ENCODE peak calls at places on chromosomes 12 and 14, in five cellular contexts. C is H1, Y is GM23338, P is fibroblast of lung, K is astrocyte. D is an unnamed sample.

GRCh38 chr14:46091819-46092218 is 559.8 kb downstream of the RPL10L start:
- DNase-seq in K (no peak), P (no peak), C (no peak), Y (no peak), D (no peak)

GRCh38 chr14:54487771-54488170 is 1.0 kb downstream of the GMFB start:
- DNase-seq in C (no peak), Y (peak; percentile 44), P (peak; percentile 65), K (peak; percentile 49), D (peak; percentile 20)

GRCh38 chr14:103456167-103456835 is 66.3 kb downstream of the CKB start:
- DNase-seq in P (peak; percentile 39), Y (no peak), C (no peak), K (peak; percentile 30), D (no peak)

GRCh38 chr14:93792391-93792790 is 4.1 kb upstream of the PRIMA1 start:
- DNase-seq in Y (no peak), K (no peak), C (no peak), P (no peak), D (no peak)

GRCh38 chr14:106459971-106460730 is 933.8 kb downstream of the TMEM121 start:
- DNase-seq in P (no peak), Y (peak; percentile 4), K (no peak), C (no peak), D (no peak)

GRCh38 chr14:92693998-92694780 is 54.2 kb downstream of the LGMN start:
- DNase-seq in C (no peak), K (no peak), Y (no peak), P (peak; percentile 10), D (no peak)

GRCh38 chr12:105100207-105100985 is 7.1 kb upstream of the WASHC4 start:
- DNase-seq in K (peak; percentile 55), P (peak; percentile 67), Y (no peak), C (no peak), D (no peak)

GRCh38 chr12:85733984-85734383 is 102.2 kb downstream of the RASSF9 start:
- DNase-seq in C (no peak), P (peak; percentile 18), Y (no peak), K (peak; percentile 7), D (no peak)

GRCh38 chr14:76717508-76717907 is 43.8 kb upstream of the VASH1 start:
- DNase-seq in C (no peak), Y (no peak), K (no peak), P (no peak), D (no peak)

GRCh38 chr12:19547258-19547657 is 108.0 kb downstream of the AEBP2 start:
- DNase-seq in P (peak; percentile 56), C (no peak), K (peak; percentile 35), Y (no peak), D (no peak)

GRCh38 chr12:38704455-38704854 is 200.9 kb downstream of the CPNE8 start:
- DNase-seq in Y (no peak), P (no peak), C (no peak), K (no peak), D (no peak)

GRCh38 chr12:93254911-93255310 is 122.8 kb upstream of the NUDT4 start:
- DNase-seq in C (no peak), Y (no peak), P (no peak), K (no peak), D (no peak)

GRCh38 chr14:106811167-106811566 is 1284.8 kb downstream of the TMEM121 start:
- DNase-seq in Y (no peak), C (no peak), K (no peak), P (no peak), D (no peak)

GRCh38 chr14:21268612-21269251 is 510 bp downstream of the HNRNPC start:
- DNase-seq in C (no peak), K (peak; percentile 44), Y (peak; percentile 79), P (peak; percentile 63), D (peak; percentile 71)

GRCh38 chr12:40697566-40698257 is 5.5 kb downstream of the CNTN1 start:
- DNase-seq in P (no peak), Y (no peak), K (no peak), C (no peak), D (no peak)

GRCh38 chr12:52871291-52871961 is 22.6 kb upstream of the KRT78 start:
- DNase-seq in Y (no peak), C (no peak), K (peak; percentile 71), P (peak; percentile 79), D (no peak)

GRCh38 chr12:121990692-121991603 is 30.7 kb upstream of the BCL7A start:
- DNase-seq in C (no peak), P (peak; percentile 48), K (peak; percentile 36), Y (no peak), D (no peak)

GRCh38 chr14:96624661-96625435 is 122.7 kb downstream of the PAPOLA start:
- DNase-seq in K (no peak), P (no peak), Y (peak; percentile 15), C (no peak), D (peak; percentile 11)

GRCh38 chr12:12715459-12716150 is 1.6 kb upstream of the CDKN1B start:
- DNase-seq in Y (no peak), P (peak; percentile 25), K (peak; percentile 18), C (no peak), D (no peak)

GRCh38 chr14:93953263-93953662 is 23.1 kb downstream of the ASB2 start:
- DNase-seq in P (no peak), K (no peak), Y (peak; percentile 66), C (peak; percentile 65), D (peak; percentile 52)

GRCh38 chr14:102212845-102213244 is 73.1 kb downstream of the WDR20 start:
- DNase-seq in C (no peak), Y (no peak), K (no peak), P (no peak), D (no peak)

GRCh38 chr12:123886258-123886657 is 86.4 kb downstream of the CCDC92 start:
- DNase-seq in P (no peak), K (no peak), Y (no peak), C (no peak), D (no peak)

DNA sequence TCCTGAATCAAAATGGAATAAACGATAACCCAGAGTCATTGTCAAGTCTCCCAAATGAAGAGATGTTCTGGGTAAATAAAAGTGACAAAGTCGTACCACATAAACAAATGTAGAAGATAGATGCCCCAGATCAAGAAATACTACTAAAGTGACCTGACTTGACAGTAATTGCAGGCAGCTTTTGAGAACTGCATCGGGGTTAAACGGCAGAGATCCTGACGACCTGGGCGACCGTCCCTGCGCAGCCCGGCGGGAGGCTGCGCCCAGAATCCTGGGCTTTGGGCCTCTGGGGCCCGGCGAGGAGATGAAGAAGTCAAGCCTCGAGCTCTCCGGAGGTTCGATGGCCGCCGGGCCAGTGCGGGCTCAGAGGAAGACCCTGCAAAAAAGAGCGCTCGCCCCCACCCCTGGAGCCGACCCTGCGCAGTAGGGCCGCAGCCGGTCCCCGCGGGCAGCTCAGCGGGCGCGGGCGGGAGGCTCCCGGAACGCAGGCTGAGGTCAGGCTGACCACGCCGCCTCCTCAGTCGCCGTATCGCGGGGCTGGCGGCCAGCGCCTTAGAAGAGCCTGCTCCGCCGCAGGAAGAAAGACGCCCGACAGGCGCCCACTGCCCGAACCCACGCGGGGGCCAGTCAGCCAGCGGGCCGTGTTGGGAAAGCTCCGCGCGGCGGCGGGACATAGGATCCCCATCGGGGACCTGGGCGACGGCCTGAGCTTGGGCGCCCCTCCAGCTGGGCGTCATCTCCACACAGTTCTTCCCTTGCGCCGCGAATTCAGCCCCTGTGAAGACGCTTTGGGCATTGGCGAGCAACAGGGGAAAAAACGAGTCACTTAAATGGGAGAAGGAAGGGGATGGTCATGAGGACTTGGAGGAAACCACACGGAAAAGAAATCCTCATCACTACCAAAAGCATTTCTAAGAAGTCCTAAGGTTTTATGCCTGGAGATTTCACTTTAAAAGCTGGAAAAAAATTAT is 16.0 kb downstream of the NKX2-1 start:
- DNase-seq in P (no peak), C (peak; percentile 63), K (no peak), Y (peak; percentile 57), D (peak; percentile 79)
- TF ChIP-seq EZH2 in P (peak; percentile 24), C (peak; percentile 92), K (peak; percentile 73), Y (peak; percentile 89), D (peak; percentile 96)

DNA sequence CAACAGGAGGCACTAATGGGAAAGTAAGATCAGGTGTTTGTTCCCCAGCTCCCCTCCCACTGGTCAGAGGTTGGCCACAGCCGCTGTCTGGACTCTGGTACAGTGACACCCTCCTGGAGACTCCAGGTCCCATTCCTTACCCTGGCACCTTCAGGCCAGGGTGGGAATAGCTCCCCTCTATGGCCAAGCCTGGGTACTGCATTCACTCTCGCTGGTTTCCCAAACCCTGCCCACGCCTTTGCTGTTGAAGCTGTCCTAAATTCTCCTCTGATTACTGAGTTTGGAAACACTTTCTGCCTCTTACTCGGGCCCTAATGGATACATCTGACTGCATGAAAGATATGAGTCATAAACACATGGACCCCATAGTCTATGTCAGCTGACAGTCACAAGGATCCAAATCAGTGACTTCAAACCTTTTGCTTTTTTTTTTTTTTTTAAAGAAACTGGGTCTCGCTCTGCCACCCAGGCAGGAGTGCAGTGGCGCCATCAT is 17.9 kb downstream of the HRK start:
- DNase-seq in C (peak; percentile 91), P (peak; percentile 51), K (peak; percentile 46), Y (peak; percentile 82), D (peak; percentile 55)
- TF ChIP-seq EZH2 in C (no peak), P (no peak), K (no peak), Y (no peak), D (no peak)

GRCh38 chr14:57982802-57983201 is 116.9 kb upstream of the SLC35F4 start:
- DNase-seq in P (peak; percentile 4), Y (no peak), C (no peak), K (no peak), D (peak; percentile 63)

GRCh38 chr14:57982161-57982560 is 116.3 kb upstream of the SLC35F4 start:
- DNase-seq in C (no peak), K (no peak), Y (no peak), P (no peak), D (no peak)

GRCh38 chr14:57987051-57987450 is 121.2 kb upstream of the SLC35F4 start:
- DNase-seq in Y (no peak), K (no peak), P (no peak), C (no peak), D (no peak)

GRCh38 chr14:57979376-57980048 is 113.6 kb upstream of the SLC35F4 start:
- DNase-seq in Y (no peak), K (no peak), P (no peak), C (no peak), D (no peak)

DNA sequence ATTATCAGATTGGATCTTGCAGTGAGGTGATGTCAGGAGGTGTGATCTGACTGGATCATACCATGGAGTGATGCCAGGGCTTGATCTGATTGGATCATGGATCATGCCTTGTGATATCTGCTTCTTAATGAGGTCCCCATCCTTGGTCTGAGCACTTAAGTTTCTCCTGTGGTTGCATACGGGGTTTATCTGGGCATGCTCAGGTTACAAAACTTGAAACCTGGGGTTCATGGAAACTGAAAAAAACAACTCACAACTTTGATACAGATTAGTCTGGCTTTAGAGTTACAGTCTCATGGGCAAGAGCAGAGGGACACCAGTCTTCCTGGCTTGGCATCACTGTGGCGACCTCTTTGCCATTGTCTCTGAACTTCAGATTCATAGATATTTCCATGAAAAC is 117.3 kb upstream of the SLC35F4 start:
- DNase-seq in C (no peak), P (no peak), K (no peak), Y (no peak), D (no peak)
- TF ChIP-seq EZH2 in C (no peak), P (no peak), K (no peak), Y (no peak), D (no peak)

DNA sequence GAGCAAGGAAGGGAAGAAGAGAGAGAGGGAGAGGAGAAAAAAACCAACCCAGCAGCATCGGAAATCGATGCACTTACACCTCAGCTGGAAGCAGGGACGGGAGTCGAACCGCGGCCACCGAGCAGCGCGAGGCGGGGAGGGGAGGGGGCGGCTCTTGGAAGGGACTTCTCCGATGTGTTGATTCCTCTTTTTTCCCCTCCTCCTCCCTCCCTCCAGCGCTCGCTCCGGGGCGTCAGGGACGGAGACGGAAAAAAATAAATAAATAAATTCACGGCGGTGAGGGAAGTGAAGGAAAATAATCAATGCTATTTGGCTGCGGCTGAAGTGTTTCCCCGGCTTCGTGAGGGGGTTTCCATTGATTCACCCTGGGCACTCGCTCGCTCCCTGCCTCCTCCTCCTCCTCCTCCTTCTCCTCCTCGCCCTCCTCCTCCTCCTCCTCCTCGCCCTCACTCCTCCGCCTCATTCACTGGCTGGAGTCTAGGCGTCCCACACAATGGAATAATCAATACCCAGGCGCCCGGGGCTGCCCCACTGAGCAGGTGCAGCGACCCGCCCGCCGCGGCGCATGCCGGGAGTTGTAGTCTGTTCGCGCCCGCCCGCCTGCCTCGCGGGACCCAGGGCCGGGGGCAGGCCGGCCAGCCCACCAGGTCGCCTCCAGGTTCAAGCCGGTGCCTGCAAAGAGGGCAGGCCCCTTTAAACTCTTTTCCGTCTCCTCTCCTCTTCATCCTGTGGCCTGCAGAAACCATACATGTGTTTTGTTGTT is at the start of gene ZFHX2:
- DNase-seq in C (peak; percentile 92), P (peak; percentile 58), Y (peak; percentile 95), K (peak; percentile 40), D (peak; percentile 96)
- TF ChIP-seq EZH2 in C (no peak), P (peak; percentile 31), Y (no peak), K (no peak), D (no peak)

D was measured in neural progenitor cell.